ENCODE peak calls at places on chromosomes 5 and 9, in eight cellular contexts. One of them, this sample, is unnamed.

GRCh38 chr9:116572095-116572748 is 114.9 kb upstream of the TRIM32 start:
- DNase-seq in endothelial cell: peak
- DNase-seq in GM10248: peak
- DNase-seq in stimulated activated CD8-positive, alpha-beta memory T cell treated with anti-CD3 and anti-CD28 coated beads, Interleukin-4, amount 100 ng/mL, for 24 hours: peak
- DNase-seq in activated B cell treated with CpG ODN at 0.5 μM for 24 hours: no peak
- DNase-seq in esophagus squamous epithelium: no peak
- DNase-seq in AG04450: peak
- DNase-seq in tibial nerve: peak
- DNase-seq in this sample: peak

GRCh38 chr5:53323943-53324642 is 156.3 kb upstream of the FST start:
- DNase-seq in endothelial cell: no peak
- DNase-seq in GM10248: no peak
- DNase-seq in stimulated activated CD8-positive, alpha-beta memory T cell treated with anti-CD3 and anti-CD28 coated beads, Interleukin-4, amount 100 ng/mL, for 24 hours: no peak
- DNase-seq in activated B cell treated with CpG ODN at 0.5 μM for 24 hours: no peak
- DNase-seq in esophagus squamous epithelium: no peak
- DNase-seq in AG04450: no peak
- DNase-seq in tibial nerve: no peak
- DNase-seq in this sample: no peak

GRCh38 chr9:136010615-136011341 is 49.6 kb upstream of the UBAC1 start:
- DNase-seq in endothelial cell: peak
- DNase-seq in GM10248: no peak
- DNase-seq in stimulated activated CD8-positive, alpha-beta memory T cell treated with anti-CD3 and anti-CD28 coated beads, Interleukin-4, amount 100 ng/mL, for 24 hours: no peak
- DNase-seq in activated B cell treated with CpG ODN at 0.5 μM for 24 hours: no peak
- DNase-seq in esophagus squamous epithelium: no peak
- DNase-seq in AG04450: no peak
- DNase-seq in tibial nerve: no peak
- DNase-seq in this sample: no peak

GRCh38 chr9:105834404-105834803 is 140.1 kb downstream of the TMEM38B start:
- DNase-seq in endothelial cell: no peak
- DNase-seq in GM10248: no peak
- DNase-seq in stimulated activated CD8-positive, alpha-beta memory T cell treated with anti-CD3 and anti-CD28 coated beads, Interleukin-4, amount 100 ng/mL, for 24 hours: no peak
- DNase-seq in activated B cell treated with CpG ODN at 0.5 μM for 24 hours: no peak
- DNase-seq in esophagus squamous epithelium: no peak
- DNase-seq in AG04450: no peak
- DNase-seq in tibial nerve: no peak
- DNase-seq in this sample: no peak

GRCh38 chr5:38424237-38425080 is 132.0 kb downstream of the LIFR start:
- DNase-seq in endothelial cell: no peak
- DNase-seq in GM10248: no peak
- DNase-seq in stimulated activated CD8-positive, alpha-beta memory T cell treated with anti-CD3 and anti-CD28 coated beads, Interleukin-4, amount 100 ng/mL, for 24 hours: no peak
- DNase-seq in activated B cell treated with CpG ODN at 0.5 μM for 24 hours: no peak
- DNase-seq in esophagus squamous epithelium: no peak
- DNase-seq in AG04450: no peak
- DNase-seq in tibial nerve: no peak
- DNase-seq in this sample: no peak

GRCh38 chr5:52491071-52491828 is 296.5 kb upstream of the ITGA1 start:
- DNase-seq in endothelial cell: no peak
- DNase-seq in GM10248: no peak
- DNase-seq in stimulated activated CD8-positive, alpha-beta memory T cell treated with anti-CD3 and anti-CD28 coated beads, Interleukin-4, amount 100 ng/mL, for 24 hours: no peak
- DNase-seq in activated B cell treated with CpG ODN at 0.5 μM for 24 hours: no peak
- DNase-seq in esophagus squamous epithelium: no peak
- DNase-seq in AG04450: no peak
- DNase-seq in tibial nerve: no peak
- DNase-seq in this sample: no peak

GRCh38 chr9:81596671-81597426 is 92.5 kb downstream of the TLE1 start:
- DNase-seq in endothelial cell: no peak
- DNase-seq in GM10248: no peak
- DNase-seq in stimulated activated CD8-positive, alpha-beta memory T cell treated with anti-CD3 and anti-CD28 coated beads, Interleukin-4, amount 100 ng/mL, for 24 hours: no peak
- DNase-seq in activated B cell treated with CpG ODN at 0.5 μM for 24 hours: no peak
- DNase-seq in esophagus squamous epithelium: no peak
- DNase-seq in AG04450: no peak
- DNase-seq in tibial nerve: no peak
- DNase-seq in this sample: no peak

GRCh38 chr5:87844449-87844848 is 424.2 kb downstream of the TMEM161B start:
- DNase-seq in endothelial cell: no peak
- DNase-seq in GM10248: no peak
- DNase-seq in stimulated activated CD8-positive, alpha-beta memory T cell treated with anti-CD3 and anti-CD28 coated beads, Interleukin-4, amount 100 ng/mL, for 24 hours: no peak
- DNase-seq in activated B cell treated with CpG ODN at 0.5 μM for 24 hours: no peak
- DNase-seq in esophagus squamous epithelium: no peak
- DNase-seq in AG04450: no peak
- DNase-seq in tibial nerve: no peak
- DNase-seq in this sample: no peak

GRCh38 chr9:2810424-2811075 is 33.3 kb downstream of the PUM3 start:
- DNase-seq in endothelial cell: no peak
- DNase-seq in GM10248: no peak
- DNase-seq in stimulated activated CD8-positive, alpha-beta memory T cell treated with anti-CD3 and anti-CD28 coated beads, Interleukin-4, amount 100 ng/mL, for 24 hours: no peak
- DNase-seq in activated B cell treated with CpG ODN at 0.5 μM for 24 hours: no peak
- DNase-seq in esophagus squamous epithelium: no peak
- DNase-seq in AG04450: no peak
- DNase-seq in tibial nerve: no peak
- DNase-seq in this sample: no peak

GRCh38 chr5:39505751-39506150 is 81.0 kb upstream of the DAB2 start:
- DNase-seq in endothelial cell: no peak
- DNase-seq in GM10248: no peak
- DNase-seq in stimulated activated CD8-positive, alpha-beta memory T cell treated with anti-CD3 and anti-CD28 coated beads, Interleukin-4, amount 100 ng/mL, for 24 hours: no peak
- DNase-seq in activated B cell treated with CpG ODN at 0.5 μM for 24 hours: no peak
- DNase-seq in esophagus squamous epithelium: no peak
- DNase-seq in AG04450: no peak
- DNase-seq in tibial nerve: no peak
- DNase-seq in this sample: no peak

GRCh38 chr5:34538026-34538672 is 118.0 kb upstream of the RAI14 start:
- DNase-seq in endothelial cell: no peak
- DNase-seq in GM10248: no peak
- DNase-seq in stimulated activated CD8-positive, alpha-beta memory T cell treated with anti-CD3 and anti-CD28 coated beads, Interleukin-4, amount 100 ng/mL, for 24 hours: no peak
- DNase-seq in activated B cell treated with CpG ODN at 0.5 μM for 24 hours: no peak
- DNase-seq in esophagus squamous epithelium: no peak
- DNase-seq in AG04450: no peak
- DNase-seq in tibial nerve: peak
- DNase-seq in this sample: no peak

GRCh38 chr5:138177936-138178515 is 404 bp downstream of the BRD8 start:
- DNase-seq in endothelial cell: peak
- DNase-seq in GM10248: peak
- DNase-seq in stimulated activated CD8-positive, alpha-beta memory T cell treated with anti-CD3 and anti-CD28 coated beads, Interleukin-4, amount 100 ng/mL, for 24 hours: no peak
- DNase-seq in activated B cell treated with CpG ODN at 0.5 μM for 24 hours: no peak
- DNase-seq in esophagus squamous epithelium: no peak
- DNase-seq in AG04450: no peak
- DNase-seq in tibial nerve: no peak
- DNase-seq in this sample: no peak

GRCh38 chr5:75055727-75056144 is 3.4 kb upstream of the GCNT4 start:
- DNase-seq in endothelial cell: peak
- DNase-seq in GM10248: no peak
- DNase-seq in stimulated activated CD8-positive, alpha-beta memory T cell treated with anti-CD3 and anti-CD28 coated beads, Interleukin-4, amount 100 ng/mL, for 24 hours: no peak
- DNase-seq in activated B cell treated with CpG ODN at 0.5 μM for 24 hours: no peak
- DNase-seq in esophagus squamous epithelium: no peak
- DNase-seq in AG04450: no peak
- DNase-seq in tibial nerve: no peak
- DNase-seq in this sample: no peak

GRCh38 chr9:96109718-96110351 is 192.1 kb downstream of the HSD17B3 start:
- DNase-seq in endothelial cell: no peak
- DNase-seq in GM10248: no peak
- DNase-seq in stimulated activated CD8-positive, alpha-beta memory T cell treated with anti-CD3 and anti-CD28 coated beads, Interleukin-4, amount 100 ng/mL, for 24 hours: no peak
- DNase-seq in activated B cell treated with CpG ODN at 0.5 μM for 24 hours: no peak
- DNase-seq in esophagus squamous epithelium: no peak
- DNase-seq in AG04450: no peak
- DNase-seq in tibial nerve: no peak
- DNase-seq in this sample: no peak

GRCh38 chr5:127076730-127077129 is 3.4 kb upstream of the C5orf63 start:
- DNase-seq in endothelial cell: no peak
- DNase-seq in GM10248: no peak
- DNase-seq in stimulated activated CD8-positive, alpha-beta memory T cell treated with anti-CD3 and anti-CD28 coated beads, Interleukin-4, amount 100 ng/mL, for 24 hours: no peak
- DNase-seq in activated B cell treated with CpG ODN at 0.5 μM for 24 hours: no peak
- DNase-seq in esophagus squamous epithelium: no peak
- DNase-seq in AG04450: no peak
- DNase-seq in tibial nerve: no peak
- DNase-seq in this sample: peak

GRCh38 chr5:147892696-147893296 is 13.5 kb downstream of the C5orf46 start:
- DNase-seq in endothelial cell: no peak
- DNase-seq in GM10248: no peak
- DNase-seq in stimulated activated CD8-positive, alpha-beta memory T cell treated with anti-CD3 and anti-CD28 coated beads, Interleukin-4, amount 100 ng/mL, for 24 hours: no peak
- DNase-seq in activated B cell treated with CpG ODN at 0.5 μM for 24 hours: no peak
- DNase-seq in esophagus squamous epithelium: no peak
- DNase-seq in AG04450: no peak
- DNase-seq in tibial nerve: no peak
- DNase-seq in this sample: no peak

GRCh38 chr5:145509336-145510150 is 325.6 kb downstream of the PRELID2 start:
- DNase-seq in endothelial cell: no peak
- DNase-seq in GM10248: no peak
- DNase-seq in stimulated activated CD8-positive, alpha-beta memory T cell treated with anti-CD3 and anti-CD28 coated beads, Interleukin-4, amount 100 ng/mL, for 24 hours: no peak
- DNase-seq in activated B cell treated with CpG ODN at 0.5 μM for 24 hours: no peak
- DNase-seq in esophagus squamous epithelium: no peak
- DNase-seq in AG04450: no peak
- DNase-seq in tibial nerve: no peak
- DNase-seq in this sample: no peak

GRCh38 chr9:19517202-19517942 is 108.6 kb downstream of the ACER2 start:
- DNase-seq in endothelial cell: peak
- DNase-seq in GM10248: peak
- DNase-seq in stimulated activated CD8-positive, alpha-beta memory T cell treated with anti-CD3 and anti-CD28 coated beads, Interleukin-4, amount 100 ng/mL, for 24 hours: no peak
- DNase-seq in activated B cell treated with CpG ODN at 0.5 μM for 24 hours: no peak
- DNase-seq in esophagus squamous epithelium: no peak
- DNase-seq in AG04450: no peak
- DNase-seq in tibial nerve: no peak
- DNase-seq in this sample: no peak

GRCh38 chr9:95029251-95029650 is 288.3 kb downstream of the FANCC start:
- DNase-seq in endothelial cell: no peak
- DNase-seq in GM10248: no peak
- DNase-seq in stimulated activated CD8-positive, alpha-beta memory T cell treated with anti-CD3 and anti-CD28 coated beads, Interleukin-4, amount 100 ng/mL, for 24 hours: no peak
- DNase-seq in activated B cell treated with CpG ODN at 0.5 μM for 24 hours: no peak
- DNase-seq in esophagus squamous epithelium: no peak
- DNase-seq in AG04450: no peak
- DNase-seq in tibial nerve: no peak
- DNase-seq in this sample: no peak

GRCh38 chr5:77138981-77139380 is 51.9 kb upstream of the ZBED3 start:
- DNase-seq in endothelial cell: no peak
- DNase-seq in GM10248: no peak
- DNase-seq in stimulated activated CD8-positive, alpha-beta memory T cell treated with anti-CD3 and anti-CD28 coated beads, Interleukin-4, amount 100 ng/mL, for 24 hours: no peak
- DNase-seq in activated B cell treated with CpG ODN at 0.5 μM for 24 hours: no peak
- DNase-seq in esophagus squamous epithelium: no peak
- DNase-seq in AG04450: no peak
- DNase-seq in tibial nerve: peak
- DNase-seq in this sample: peak

GRCh38 chr5:125134216-125135081 is 388.0 kb upstream of the ZNF608 start:
- DNase-seq in endothelial cell: no peak
- DNase-seq in GM10248: no peak
- DNase-seq in stimulated activated CD8-positive, alpha-beta memory T cell treated with anti-CD3 and anti-CD28 coated beads, Interleukin-4, amount 100 ng/mL, for 24 hours: no peak
- DNase-seq in activated B cell treated with CpG ODN at 0.5 μM for 24 hours: no peak
- DNase-seq in esophagus squamous epithelium: no peak
- DNase-seq in AG04450: no peak
- DNase-seq in tibial nerve: no peak
- DNase-seq in this sample: no peak

GRCh38 chr5:146313027-146313426 is 25.6 kb upstream of the POU4F3 start:
- DNase-seq in endothelial cell: no peak
- DNase-seq in GM10248: no peak
- DNase-seq in stimulated activated CD8-positive, alpha-beta memory T cell treated with anti-CD3 and anti-CD28 coated beads, Interleukin-4, amount 100 ng/mL, for 24 hours: no peak
- DNase-seq in activated B cell treated with CpG ODN at 0.5 μM for 24 hours: no peak
- DNase-seq in esophagus squamous epithelium: no peak
- DNase-seq in AG04450: no peak
- DNase-seq in tibial nerve: no peak
- DNase-seq in this sample: no peak

GRCh38 chr5:142816577-142816976 is 46.4 kb downstream of the ARHGAP26 start:
- DNase-seq in endothelial cell: no peak
- DNase-seq in GM10248: no peak
- DNase-seq in stimulated activated CD8-positive, alpha-beta memory T cell treated with anti-CD3 and anti-CD28 coated beads, Interleukin-4, amount 100 ng/mL, for 24 hours: no peak
- DNase-seq in activated B cell treated with CpG ODN at 0.5 μM for 24 hours: no peak
- DNase-seq in esophagus squamous epithelium: no peak
- DNase-seq in AG04450: no peak
- DNase-seq in tibial nerve: peak
- DNase-seq in this sample: no peak

GRCh38 chr9:114371986-114372917 is 15.5 kb downstream of the AKNA start:
- DNase-seq in endothelial cell: no peak
- DNase-seq in GM10248: no peak
- DNase-seq in stimulated activated CD8-positive, alpha-beta memory T cell treated with anti-CD3 and anti-CD28 coated beads, Interleukin-4, amount 100 ng/mL, for 24 hours: no peak
- DNase-seq in activated B cell treated with CpG ODN at 0.5 μM for 24 hours: no peak
- DNase-seq in esophagus squamous epithelium: no peak
- DNase-seq in AG04450: no peak
- DNase-seq in tibial nerve: no peak
- DNase-seq in this sample: no peak

GRCh38 chr9:69797680-69798079 is 22.9 kb upstream of the CFAP95 start:
- DNase-seq in endothelial cell: no peak
- DNase-seq in GM10248: no peak
- DNase-seq in stimulated activated CD8-positive, alpha-beta memory T cell treated with anti-CD3 and anti-CD28 coated beads, Interleukin-4, amount 100 ng/mL, for 24 hours: no peak
- DNase-seq in activated B cell treated with CpG ODN at 0.5 μM for 24 hours: no peak
- DNase-seq in esophagus squamous epithelium: no peak
- DNase-seq in AG04450: no peak
- DNase-seq in tibial nerve: no peak
- DNase-seq in this sample: no peak

GRCh38 chr5:134543820-134544692 is 18.6 kb downstream of the JADE2 start:
- DNase-seq in endothelial cell: no peak
- DNase-seq in GM10248: peak
- DNase-seq in stimulated activated CD8-positive, alpha-beta memory T cell treated with anti-CD3 and anti-CD28 coated beads, Interleukin-4, amount 100 ng/mL, for 24 hours: no peak
- DNase-seq in activated B cell treated with CpG ODN at 0.5 μM for 24 hours: peak
- DNase-seq in esophagus squamous epithelium: no peak
- DNase-seq in AG04450: no peak
- DNase-seq in tibial nerve: no peak
- DNase-seq in this sample: no peak

This sample was measured in brain pericyte.